ENCODE peak calls at places on chromosome 13, in four cellular contexts. K is mucosa of descending colon, R is pancreas, A is ovary. B is an unnamed sample.

GRCh38 chr13:23753523-23753922 is 135.7 kb downstream of the MIPEP start:
- DNase-seq in K (no peak), R (no peak), A (no peak), B (no peak)

GRCh38 chr13:27952931-27953670 is 16.0 kb downstream of the CDX2 start:
- DNase-seq in R (peak; percentile 84), A (no peak), K (peak; percentile 85), B (no peak)

GRCh38 chr13:51717786-51718398 is 86.1 kb downstream of the DHRS12 start:
- DNase-seq in K (no peak), A (no peak), R (no peak), B (no peak)

GRCh38 chr13:38519229-38519910 is 167.5 kb upstream of the FREM2 start:
- DNase-seq in R (no peak), A (no peak), K (no peak), B (no peak)

GRCh38 chr13:32135655-32136054 is 104.1 kb downstream of the FRY start:
- DNase-seq in R (no peak), K (no peak), A (no peak), B (no peak)

GRCh38 chr13:33219926-33220325 is 65.6 kb downstream of the STARD13 start:
- DNase-seq in K (no peak), R (no peak), A (no peak), B (no peak)

GRCh38 chr13:109369357-109370052 is 416.9 kb downstream of the IRS2 start:
- DNase-seq in R (no peak), K (no peak), A (no peak), B (no peak)

GRCh38 chr13:76708138-76708537 is 178.1 kb downstream of the KCTD12 start:
- DNase-seq in A (no peak), K (no peak), R (no peak), B (no peak)

GRCh38 chr13:90709329-90709728 is 638.2 kb upstream of the MIR17HG start:
- DNase-seq in K (no peak), A (no peak), R (no peak), B (no peak)

GRCh38 chr13:23578411-23579071 is 8.3 kb downstream of the TNFRSF19 start:
- DNase-seq in R (peak; percentile 83), A (peak; percentile 79), K (peak; percentile 81), B (peak; percentile 74)

GRCh38 chr13:37878921-37879320 is 9.3 kb upstream of the TRPC4 start:
- DNase-seq in K (no peak), A (no peak), R (no peak), B (no peak)

GRCh38 chr13:111662451-111662850 is 342.0 kb downstream of the TEX29 start:
- DNase-seq in K (no peak), R (no peak), A (no peak), B (no peak)
- H3K4me1 ChIP-seq in K (no peaks in the 10 kb centered on the region), R (no peaks in the 10 kb centered on the region), A (peaks cover 3% of the 10 kb centered on the region), B (no peaks in the 10 kb centered on the region)

DNA sequence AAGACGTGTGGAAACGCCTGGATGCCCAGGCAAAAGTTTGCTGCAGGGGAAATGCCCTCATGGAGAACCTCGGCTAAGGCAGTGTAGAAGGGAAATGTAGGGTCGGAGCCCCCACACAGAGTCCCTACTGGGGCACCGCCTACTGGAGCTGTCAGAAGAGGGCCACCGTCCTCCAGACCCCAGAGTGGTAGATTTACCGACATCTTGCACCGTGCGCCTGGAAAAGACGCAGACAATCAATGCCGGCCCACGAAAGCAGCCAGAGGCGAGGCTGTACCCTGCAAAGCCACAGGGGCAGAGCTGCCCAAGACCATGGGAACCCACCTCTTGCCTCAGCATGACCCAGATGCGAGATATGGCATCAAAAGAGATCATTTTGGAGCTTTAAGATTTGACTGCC is 7.0 kb upstream of the EDNRB start:
- DNase-seq in K (no peak), R (no peak), A (no peak), B (no peak)
- H3K4me3 ChIP-seq in K (no peak overlapping the region), R (no peak overlapping the region), A (no peak overlapping the region), B (no peak overlapping the region)

GRCh38 chr13:29438772-29439171 is 156.7 kb downstream of the SLC7A1 start:
- DNase-seq in A (no peak), K (no peak), R (no peak), B (no peak)
- H3K4me1 ChIP-seq in A (peaks cover 23% of the 10 kb centered on the region), K (no peaks in the 10 kb centered on the region), R (no peaks in the 10 kb centered on the region), B (peaks cover 31% of the 10 kb centered on the region)

DNA sequence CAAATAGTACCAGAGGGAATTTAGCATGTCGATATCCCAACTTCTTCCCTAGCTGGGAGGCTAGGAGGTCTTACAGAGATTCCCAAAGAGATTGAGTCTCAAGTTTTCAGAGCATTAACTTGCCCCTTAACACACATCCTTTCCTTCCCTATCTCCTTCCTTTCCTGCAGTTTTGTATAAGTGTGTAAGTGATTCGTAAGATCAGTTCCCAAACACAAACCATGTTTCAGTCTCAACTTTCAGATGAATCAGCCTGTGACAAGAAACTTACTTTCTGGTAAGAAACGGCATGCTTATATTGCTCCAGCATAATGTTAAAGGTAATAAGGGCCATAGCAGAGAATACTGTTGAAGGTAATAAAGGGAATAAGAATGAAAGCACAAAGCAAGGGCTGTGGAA is 472.2 kb downstream of the LIG4 start:
- DNase-seq in R (no peak), A (no peak), K (no peak), B (no peak)
- H3K4me3 ChIP-seq in R (no peak overlapping the region), A (no peak overlapping the region), K (no peak overlapping the region), B (no peak overlapping the region)

GRCh38 chr13:79384022-79384610 is 21.9 kb downstream of the RBM26 start:
- DNase-seq in K (peak; percentile 39), A (no peak), R (no peak), B (no peak)
- H3K4me1 ChIP-seq in K (peaks cover 12% of the 10 kb centered on the region), A (peaks cover 3% of the 10 kb centered on the region), R (peaks cover 36% of the 10 kb centered on the region), B (peaks cover 24% of the 10 kb centered on the region)

GRCh38 chr13:30915691-30916541 is 9.8 kb downstream of the MEDAG start:
- DNase-seq in K (no peak), A (no peak), R (no peak), B (no peak)
- H3K4me3 ChIP-seq in K (no peak overlapping the region), A (no peak overlapping the region), R (no peak overlapping the region), B (no peak overlapping the region)

DNA sequence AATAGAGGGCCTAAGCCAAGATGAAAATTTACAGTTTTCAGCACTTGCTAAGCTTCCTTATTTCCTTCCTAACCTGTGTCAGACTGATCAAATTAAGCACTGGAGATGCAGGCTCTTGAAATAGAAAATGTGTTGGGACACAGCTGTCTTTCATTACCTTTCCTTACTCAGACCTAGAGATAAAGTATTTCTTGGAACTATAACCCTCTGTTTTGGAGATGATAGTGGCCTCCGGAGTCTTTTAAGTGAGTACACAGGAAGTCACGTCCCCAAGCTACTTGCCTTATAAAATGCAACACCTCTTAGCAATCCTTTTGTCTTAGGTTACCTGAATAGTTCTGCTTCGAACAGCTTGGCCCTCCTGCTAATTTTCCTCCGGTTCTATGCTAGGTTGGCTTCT is 12.4 kb upstream of the AKAP11 start:
- DNase-seq in R (no peak), A (no peak), K (no peak), B (no peak)
- H3K4me1 ChIP-seq in R (no peaks in the 10 kb centered on the region), A (no peaks in the 10 kb centered on the region), K (no peaks in the 10 kb centered on the region), B (no peaks in the 10 kb centered on the region)

DNA sequence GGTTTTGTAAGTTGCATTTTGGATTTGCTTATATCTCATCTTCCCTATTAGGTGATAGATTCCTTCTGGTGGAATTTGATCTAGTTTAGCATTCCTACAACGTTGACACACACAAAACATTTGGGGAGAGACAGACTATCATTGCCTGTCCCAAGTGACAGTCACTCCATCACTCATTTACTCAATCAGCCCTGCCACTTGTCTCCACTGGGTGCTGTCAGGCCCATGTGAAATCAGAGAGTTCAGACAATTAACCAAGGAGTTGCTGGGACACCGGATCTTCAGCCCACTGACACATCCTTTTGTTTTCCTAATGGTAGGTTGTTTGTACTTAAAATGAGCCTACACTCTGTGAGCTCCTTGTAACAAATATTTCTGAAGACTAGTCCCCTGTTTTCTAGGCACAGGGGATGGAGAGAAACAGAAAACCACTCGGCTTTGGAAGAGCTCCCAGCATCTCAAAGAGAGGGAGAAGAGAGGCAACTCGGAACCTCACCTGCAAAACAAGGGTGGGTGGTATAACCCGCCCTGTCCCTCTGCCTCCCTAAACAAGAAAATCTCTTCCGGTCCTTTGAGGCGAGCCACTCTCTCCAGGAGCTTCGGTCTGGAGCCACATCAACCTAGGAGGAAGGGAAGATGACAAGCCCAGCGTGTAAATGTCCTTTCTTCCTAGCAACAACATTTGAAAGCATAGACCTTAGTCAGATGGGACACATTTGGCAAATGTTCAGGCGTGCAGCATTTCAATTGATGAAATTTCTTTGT is 440.9 kb upstream of the KLF12 start:
- DNase-seq in R (no peak), A (no peak), K (no peak), B (no peak)
- H3K4me3 ChIP-seq in R (no peak overlapping the region), A (peak overlapping the region; percentile 20), K (no peak overlapping the region), B (no peak overlapping the region)

DNA sequence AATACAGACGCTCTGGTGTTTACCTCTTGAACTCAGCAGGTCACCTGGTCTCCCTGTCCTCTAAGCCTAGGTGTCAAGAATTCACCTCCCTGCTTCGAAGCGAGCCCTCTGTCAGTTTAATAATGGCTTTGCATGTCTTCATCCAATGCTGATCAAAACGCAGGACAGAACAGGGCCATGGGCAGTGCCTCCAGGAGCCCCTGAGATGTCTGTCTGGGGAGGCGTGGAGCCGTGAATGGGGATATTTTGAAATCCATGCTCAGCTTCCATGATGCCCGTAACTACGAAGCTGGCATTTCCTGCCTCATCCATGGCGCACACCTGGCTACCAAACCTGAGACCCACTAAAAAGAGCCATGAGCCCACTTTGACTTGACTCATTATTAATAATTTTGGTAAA is 113.7 kb downstream of the RAB20 start:
- DNase-seq in A (no peak), R (no peak), K (no peak), B (no peak)
- H3K4me1 ChIP-seq in A (peaks cover 3% of the 10 kb centered on the region), R (no peaks in the 10 kb centered on the region), K (no peaks in the 10 kb centered on the region), B (peaks cover 3% of the 10 kb centered on the region)

B was measured in thyroid gland.